ENCODE peak calls at places on chromosome 5, in five cellular contexts. Z, X, V, E and Q are unnamed samples.

GRCh38 chr5:149301744-149302380 is 30.2 kb downstream of the AFAP1L1 start:
- DNase-seq in Z (no peak), X (no peak), V (no peak), E (no peak), Q (no peak)

GRCh38 chr5:87076931-87077330 is 190.8 kb upstream of the RASA1 start:
- DNase-seq in Z (no peak), X (no peak), V (no peak), E (no peak), Q (no peak)

GRCh38 chr5:73541981-73542380 is 23.5 kb downstream of the ANKRA2 start:
- DNase-seq in Z (no peak), X (no peak), V (no peak), E (no peak), Q (no peak)

GRCh38 chr5:163379298-163380155 is 57.9 kb upstream of the CCNG1 start:
- DNase-seq in Z (no peak), X (no peak), V (no peak), E (no peak), Q (no peak)

GRCh38 chr5:133128066-133128465 is 76.3 kb downstream of the HSPA4 start:
- DNase-seq in Z (no peak), X (no peak), V (no peak), E (no peak), Q (no peak)

GRCh38 chr5:58224661-58225060 is 235.2 kb downstream of the PLK2 start:
- DNase-seq in Z (no peak), X (no peak), V (no peak), E (no peak), Q (no peak)

GRCh38 chr5:150804388-150804787 is 25.8 kb downstream of the SMIM3 start:
- DNase-seq in Z (no peak), X (no peak), V (no peak), E (no peak), Q (no peak)

GRCh38 chr5:159759791-159760300 is 156.4 kb upstream of the ADRA1B start:
- DNase-seq in Z (no peak), X (no peak), V (no peak), E (no peak), Q (no peak)

GRCh38 chr5:24363789-24364534 is 280.8 kb downstream of the CDH10 start:
- DNase-seq in Z (no peak), X (no peak), V (no peak), E (no peak), Q (no peak)

GRCh38 chr5:110865400-110866094 is 126.7 kb downstream of the SLC25A46 start:
- DNase-seq in Z (peak), X (no peak), V (no peak), E (no peak), Q (peak)

GRCh38 chr5:14268738-14269137 is 125.6 kb downstream of the TRIO start:
- DNase-seq in Z (no peak), X (no peak), V (no peak), E (no peak), Q (no peak)

GRCh38 chr5:111997308-111998159 is 240.5 kb upstream of the NREP start:
- DNase-seq in Z (no peak), X (no peak), V (no peak), E (no peak), Q (no peak)

GRCh38 chr5:87340716-87341115 is 72.0 kb downstream of the CCNH start:
- DNase-seq in Z (no peak), X (no peak), V (no peak), E (no peak), Q (no peak)